ENCODE peak calls at places on chromosome 7, in four cellular contexts. L is Caco-2; K is right cardiac atrium; B is effector memory CD4-positive, alpha-beta T cell. D is an unnamed sample.

GRCh38 chr7:97381815-97382214 is 264.3 kb downstream of the SDHAF3 start:
- DNase-seq in L (no peak), K (no peak), B (no peak), D (no peak)

GRCh38 chr7:32941181-32941995 is 15.9 kb upstream of the FKBP9 start:
- DNase-seq in L (no peak), K (no peak), B (no peak), D (no peak)

GRCh38 chr7:146661435-146661834 is 544.8 kb downstream of the CNTNAP2 start:
- DNase-seq in L (no peak), K (no peak), B (no peak), D (no peak)

GRCh38 chr7:126403040-126403439 is 849.7 kb downstream of the GRM8 start:
- DNase-seq in L (no peak), K (no peak), B (no peak), D (no peak)

GRCh38 chr7:70574970-70575799 is 556.8 kb upstream of the GALNT17 start:
- DNase-seq in L (no peak), K (no peak), B (no peak), D (no peak)

GRCh38 chr7:25851332-25852248 is 300.4 kb upstream of the NFE2L3 start:
- DNase-seq in L (peak), K (peak), B (no peak), D (peak)

GRCh38 chr7:134718211-134718875 is 61.1 kb upstream of the CALD1 start:
- DNase-seq in L (no peak), K (no peak), B (no peak), D (no peak)

GRCh38 chr7:151671514-151671913 is 151.8 kb upstream of the RHEB start:
- DNase-seq in L (no peak), K (no peak), B (no peak), D (no peak)

GRCh38 chr7:23012797-23013714 is 874 bp downstream of the HYCC1 start:
- DNase-seq in L (peak), K (peak), B (no peak), D (no peak)

GRCh38 chr7:8441106-8441590 is 7.7 kb downstream of the NXPH1 start:
- DNase-seq in L (no peak), K (no peak), B (no peak), D (no peak)

GRCh38 chr7:29017666-29018065 is 59.5 kb upstream of the TRIL start:
- DNase-seq in L (no peak), K (no peak), B (no peak), D (no peak)

GRCh38 chr7:99928994-99929729 is at the start of gene GJC3:
- DNase-seq in L (peak), K (peak), B (no peak), D (peak)

GRCh38 chr7:44498230-44498954 is 7.9 kb upstream of the NUDCD3 start:
- DNase-seq in L (no peak), K (no peak), B (no peak), D (no peak)

GRCh38 chr7:107995184-107996071 is 7.5 kb downstream of the LAMB1 start:
- DNase-seq in L (peak), K (no peak), B (no peak), D (no peak)

GRCh38 chr7:38318803-38319416 is 45.5 kb upstream of the TARP start:
- DNase-seq in L (peak), K (no peak), B (no peak), D (no peak)

GRCh38 chr7:24851791-24852190 is 94.5 kb upstream of the GSDME start:
- DNase-seq in L (no peak), K (no peak), B (no peak), D (no peak)

GRCh38 chr7:79308176-79308575 is 145.3 kb downstream of the MAGI2 start:
- DNase-seq in L (peak), K (no peak), B (no peak), D (no peak)

GRCh38 chr7:78607099-78607498 is 808.5 kb downstream of the PHTF2 start:
- DNase-seq in L (peak), K (no peak), B (no peak), D (peak)

GRCh38 chr7:122203814-122204213 is 59.8 kb upstream of the AASS start:
- DNase-seq in L (no peak), K (no peak), B (no peak), D (no peak)